ENCODE peak calls at places on chromosome 15, in nine cellular contexts. E, N, F, I, U, H, S, K and M are unnamed samples.

GRCh38 chr15:34366271-34367043 is 539 bp downstream of the LPCAT4 start:
- DNase-seq in H (peak), N (peak), U (no peak), E (peak), K (peak), S (peak), I (peak), F (peak), M (peak)

GRCh38 chr15:69311319-69311721 is 12.6 kb downstream of the PAQR5 start:
- DNase-seq in F (no peak), E (no peak), K (no peak), H (no peak), N (no peak), I (no peak), U (peak), S (no peak), M (peak)

GRCh38 chr15:80162059-80162554 is 9.3 kb downstream of the FAH start:
- DNase-seq in S (no peak), N (no peak), U (no peak), H (no peak), I (no peak), F (no peak), E (no peak), K (no peak), M (no peak)

GRCh38 chr15:41809121-41809520 is 18.8 kb upstream of the JMJD7 start:
- DNase-seq in H (no peak), I (no peak), K (no peak), E (no peak), S (no peak), U (no peak), F (no peak), N (no peak), M (no peak)

GRCh38 chr15:60047701-60048100 is 43.6 kb downstream of the FOXB1 start:
- DNase-seq in E (no peak), U (no peak), S (no peak), N (no peak), I (no peak), H (no peak), F (no peak), K (no peak), M (no peak)

GRCh38 chr15:84725001-84725491 is 9.1 kb upstream of the SEC11A start:
- DNase-seq in I (no peak), U (no peak), N (no peak), K (peak), H (no peak), E (peak), S (peak), F (peak), M (no peak)

GRCh38 chr15:32060706-32061105 is 30.4 kb downstream of the CHRNA7 start:
- DNase-seq in F (no peak), S (no peak), K (no peak), U (no peak), H (no peak), N (no peak), E (no peak), I (no peak), M (no peak)

GRCh38 chr15:66789029-66790025 is 87.3 kb downstream of the SMAD6 start:
- DNase-seq in S (peak), H (peak), U (no peak), I (no peak), E (peak), N (no peak), K (no peak), F (no peak), M (peak)

GRCh38 chr15:50058231-50058630 is 60.8 kb downstream of the ATP8B4 start:
- DNase-seq in E (no peak), U (no peak), F (no peak), K (no peak), H (no peak), N (no peak), I (no peak), S (no peak), M (no peak)

GRCh38 chr15:65610871-65611718 is at the start of gene INTS14:
- DNase-seq in F (peak), K (peak), N (peak), I (peak), H (peak), U (peak), E (peak), S (peak), M (peak)

GRCh38 chr15:36858423-36858822 is 241.9 kb downstream of the MEIS2 start:
- DNase-seq in H (no peak), E (no peak), N (no peak), K (no peak), S (no peak), I (no peak), U (no peak), F (no peak), M (no peak)

GRCh38 chr15:79432345-79433311 is 492 bp downstream of the MINAR1 start:
- DNase-seq in F (no peak), N (peak), E (no peak), K (no peak), H (no peak), U (no peak), I (peak), S (no peak), M (no peak)

GRCh38 chr15:28021281-28022039 is 77.7 kb downstream of the OCA2 start:
- DNase-seq in F (no peak), E (peak), H (no peak), U (no peak), K (peak), I (peak), S (peak), N (peak), M (no peak)
- TF ChIP-seq CTCF in F (peak), E (peak), H (no peak), U (no peak), K (peak), I (peak), S (no peak), N (peak), M (peak)

GRCh38 chr15:101045236-101045646 is 126.1 kb downstream of the LRRK1 start:
- DNase-seq in I (no peak), K (peak), E (peak), U (no peak), N (no peak), H (peak), F (no peak), S (no peak), M (peak)

GRCh38 chr15:101048191-101049011 is 129.2 kb downstream of the LRRK1 start:
- DNase-seq in F (no peak), K (peak), I (no peak), U (no peak), N (no peak), E (peak), H (no peak), S (no peak), M (no peak)

GRCh38 chr15:101047301-101047781 is 128.2 kb downstream of the LRRK1 start:
- DNase-seq in E (peak), N (peak), I (no peak), F (no peak), S (no peak), K (peak), U (no peak), H (no peak), M (peak)

GRCh38 chr15:101045835-101046691 is 126.9 kb downstream of the LRRK1 start:
- DNase-seq in U (no peak), I (no peak), F (no peak), N (no peak), S (no peak), K (peak), H (no peak), E (peak), M (peak)

DNA sequence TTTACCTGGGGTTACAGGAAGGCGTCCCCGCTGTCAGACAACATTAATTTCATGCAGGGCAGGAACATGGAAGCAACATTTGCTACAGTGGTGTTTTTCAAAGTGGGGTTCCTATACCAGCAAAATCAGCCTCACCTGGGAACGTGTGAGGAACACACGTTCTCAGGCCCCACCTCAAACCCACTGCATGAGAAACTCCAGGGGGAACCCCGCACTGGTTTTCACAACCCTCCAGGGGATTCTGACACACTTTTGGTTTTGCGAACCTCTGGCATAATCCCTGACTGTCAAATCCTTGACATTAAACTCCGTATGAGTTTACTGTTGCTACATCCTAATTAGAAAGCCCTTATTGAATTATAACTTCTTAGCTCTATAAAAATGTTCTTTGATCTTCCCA is 127.7 kb downstream of the LRRK1 start:
- DNase-seq in I (no peak), U (no peak), E (no peak), K (peak), F (no peak), H (no peak), N (no peak), S (peak), M (peak)
- TF ChIP-seq CTCF in I (no peak), U (no peak), E (no peak), K (no peak), F (no peak), H (no peak), N (no peak), S (no peak), M (no peak)

GRCh38 chr15:88018865-88019626 is 237.5 kb downstream of the NTRK3 start:
- DNase-seq in E (no peak), S (no peak), K (no peak), U (peak), N (no peak), F (no peak), I (no peak), H (no peak), M (no peak)
- TF ChIP-seq CTCF in E (no peak), S (no peak), K (no peak), U (no peak), N (no peak), F (no peak), I (no peak), H (no peak), M (no peak)

DNA sequence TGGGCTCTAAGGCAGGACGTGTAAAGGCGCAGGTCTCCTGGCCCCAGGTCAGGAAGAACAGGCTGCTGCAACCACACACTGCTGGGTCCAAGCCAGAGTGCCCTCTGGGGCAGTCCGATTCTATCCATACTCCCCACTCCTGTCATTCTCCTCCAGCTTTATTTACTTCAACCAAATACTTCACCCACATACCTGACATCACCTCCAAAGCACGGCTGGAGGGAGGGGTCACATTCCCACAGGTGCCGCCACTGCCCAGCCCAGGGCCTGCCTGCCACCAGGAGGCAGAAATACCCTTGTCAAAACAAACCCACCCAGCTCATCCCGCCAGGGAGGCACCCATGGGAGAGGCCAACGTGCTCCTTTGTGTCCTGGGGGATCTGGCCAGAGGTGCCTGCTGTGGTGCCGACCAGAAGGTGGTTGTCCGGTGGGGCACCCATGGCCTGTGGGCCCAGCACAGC is 100.4 kb downstream of the DAPK2 start:
- DNase-seq in E (no peak), I (peak), F (no peak), H (no peak), N (no peak), S (no peak), U (no peak), K (peak), M (no peak)
- TF ChIP-seq CTCF in E (no peak), I (no peak), F (no peak), H (no peak), N (no peak), S (no peak), U (no peak), K (peak), M (no peak)

DNA sequence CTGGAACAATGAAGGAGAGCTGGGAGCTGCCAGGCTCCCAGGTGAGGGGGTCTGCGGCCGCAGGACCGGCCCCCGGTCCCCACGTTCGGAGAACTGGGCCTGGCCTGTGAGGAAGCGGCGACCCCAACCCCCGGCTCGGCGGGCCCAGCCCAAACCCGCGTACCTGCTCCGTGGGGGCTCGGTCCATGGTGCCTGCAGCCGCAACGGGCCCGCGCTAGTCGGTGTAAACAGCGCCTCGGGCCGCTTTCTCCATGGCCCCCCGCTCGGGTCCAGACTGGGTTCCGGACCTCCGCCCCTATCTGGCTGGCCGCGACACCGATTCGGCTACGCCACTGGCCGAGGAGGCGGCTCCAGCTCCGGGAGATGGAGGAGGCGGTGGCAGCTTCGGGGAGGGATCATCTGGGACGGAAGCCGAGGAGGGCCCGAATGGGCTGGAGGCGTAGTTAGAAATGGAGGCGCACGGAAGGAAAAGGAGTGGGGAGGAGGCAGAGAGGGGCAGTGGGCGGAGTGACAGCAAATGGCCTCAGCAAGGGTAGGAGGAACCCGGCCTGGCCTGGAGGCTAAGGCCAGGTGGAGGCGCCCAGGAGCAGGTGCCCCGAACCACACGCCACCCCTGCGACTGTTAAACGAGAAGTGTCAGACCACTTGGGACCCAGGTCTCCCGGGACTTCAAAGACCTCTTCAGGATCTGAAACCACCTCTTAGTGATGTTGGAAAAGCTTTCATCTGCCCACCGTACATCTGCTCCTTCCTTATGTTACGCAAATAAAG is at the start of gene SECISBP2L:
- DNase-seq in I (peak), N (peak), E (peak), F (peak), H (peak), U (peak), S (peak), K (peak), M (peak)
- TF ChIP-seq CTCF in I (no peak), N (no peak), E (no peak), F (peak), H (no peak), U (peak), S (peak), K (peak), M (no peak)

DNA sequence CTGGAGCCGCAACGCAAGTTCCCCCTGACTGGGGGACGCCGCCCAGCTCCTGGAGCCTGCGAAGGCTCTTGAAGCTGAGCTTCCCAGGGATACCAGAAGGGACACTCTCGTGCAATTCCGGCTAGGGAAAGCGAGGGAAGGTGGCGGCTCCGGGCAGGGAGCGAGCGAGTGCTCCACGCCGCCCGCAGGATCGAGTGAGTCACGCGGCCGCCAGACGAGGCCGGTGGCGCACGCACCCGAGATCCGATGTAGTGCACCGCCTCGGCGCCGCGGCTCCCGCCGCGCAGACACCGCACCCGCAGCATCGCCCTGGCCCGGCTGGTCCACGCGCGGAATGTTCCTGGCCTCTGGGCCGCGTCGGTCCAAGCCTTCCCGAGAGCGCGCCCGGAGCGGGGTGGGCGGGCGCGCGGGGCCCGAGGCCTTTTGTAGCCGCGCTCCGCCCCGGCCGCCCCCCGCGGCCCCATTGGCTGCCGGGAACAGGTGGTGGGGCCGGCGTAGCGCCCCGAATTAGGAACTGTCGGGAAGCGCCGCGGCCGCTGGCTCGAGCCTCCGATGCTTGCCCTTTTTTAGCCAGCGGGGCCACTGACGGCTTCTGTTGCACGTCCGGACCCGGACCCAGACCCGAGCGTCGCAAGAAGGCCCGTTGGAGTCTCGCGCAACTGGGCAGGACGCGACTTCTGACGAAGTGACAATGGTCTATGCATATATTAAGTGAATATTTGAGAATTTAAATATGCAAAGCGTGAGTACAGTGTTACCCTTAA is at the start of gene GATM:
- DNase-seq in U (peak), E (peak), K (peak), F (peak), N (peak), S (peak), I (peak), H (peak), M (peak)
- TF ChIP-seq CTCF in U (peak), E (peak), K (peak), F (no peak), N (peak), S (peak), I (peak), H (peak), M (peak)